ENCODE peak calls at places on chromosomes 13 and 19, in seven cellular contexts. E is Peyer's patch, L is body of pancreas, G is AG10803, W is choroid plexus epithelial cell, F is esophagus squamous epithelium, I is kidney. B is an unnamed sample.

GRCh38 chr13:46721054-46721453 is 75.9 kb downstream of the ESD start:
- DNase-seq in W (peak), F (no peak), I (no peak), E (no peak), G (peak), L (peak), B (no peak)

GRCh38 chr13:78604782-78605611 is 1.6 kb upstream of the POU4F1 start:
- DNase-seq in L (no peak), I (no peak), E (no peak), F (no peak), G (no peak), W (no peak), B (no peak)

GRCh38 chr13:80214521-80214941 is 126.4 kb downstream of the SPRY2 start:
- DNase-seq in E (no peak), G (peak), F (no peak), W (peak), I (no peak), L (no peak), B (no peak)

GRCh38 chr19:4503224-4504170 is 14.8 kb downstream of the PLIN4 start:
- DNase-seq in W (no peak), I (no peak), E (no peak), L (no peak), F (no peak), G (no peak), B (no peak)

GRCh38 chr19:56751078-56751489 is 79.5 kb upstream of the ZNF835 start:
- DNase-seq in W (no peak), I (no peak), E (no peak), F (no peak), L (peak), G (no peak), B (no peak)

GRCh38 chr13:50843256-50844043 is at the start of gene DLEU7:
- DNase-seq in W (no peak), I (peak), L (peak), E (no peak), G (no peak), F (no peak), B (no peak)

GRCh38 chr13:65656740-65657329 is 1573.3 kb downstream of the PCDH9 start:
- DNase-seq in F (no peak), I (no peak), W (peak), G (peak), L (no peak), E (no peak), B (no peak)

GRCh38 chr19:16190198-16190597 is 5.0 kb downstream of the FAM32A start:
- DNase-seq in I (peak), E (no peak), F (no peak), W (no peak), L (no peak), G (no peak), B (no peak)

GRCh38 chr19:57321746-57322145 is 1.5 kb downstream of the ZNF543 start:
- DNase-seq in G (no peak), F (no peak), I (no peak), E (no peak), W (no peak), L (no peak), B (no peak)

GRCh38 chr19:5250127-5250659 is 90.4 kb downstream of the PTPRS start:
- DNase-seq in F (no peak), G (no peak), L (peak), I (no peak), W (no peak), E (no peak), B (peak)

GRCh38 chr13:42215578-42216421 is 56.2 kb upstream of the AKAP11 start:
- DNase-seq in G (peak), W (peak), L (peak), F (no peak), I (no peak), E (no peak), B (no peak)

DNA sequence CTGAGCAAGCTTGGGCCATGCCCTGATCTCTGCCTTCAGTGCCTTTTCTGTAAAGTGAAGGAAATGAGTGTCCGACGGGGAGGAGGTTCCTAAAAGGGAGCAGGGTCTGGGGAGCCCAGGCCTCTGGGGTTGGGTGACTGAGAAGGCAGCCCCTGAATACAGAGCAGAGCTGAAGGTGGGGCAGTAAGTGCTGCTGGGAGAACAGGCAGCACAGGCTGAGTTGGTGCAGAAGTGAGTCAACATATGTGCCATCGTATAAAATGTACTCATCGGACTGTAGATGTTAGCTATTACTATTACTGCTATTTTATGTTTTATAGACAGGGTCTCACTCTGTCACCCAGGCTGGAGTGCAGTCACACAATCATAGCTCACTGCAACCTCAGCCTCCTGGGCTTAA is 1.0 kb upstream of the HAMP start:
- DNase-seq in W (no peak), I (no peak), F (no peak), L (no peak), E (no peak), G (no peak), B (no peak)
- TF ChIP-seq CTCF in W (no peak), I (no peak), F (no peak), L (no peak), E (no peak), G (no peak), B (no peak)

DNA sequence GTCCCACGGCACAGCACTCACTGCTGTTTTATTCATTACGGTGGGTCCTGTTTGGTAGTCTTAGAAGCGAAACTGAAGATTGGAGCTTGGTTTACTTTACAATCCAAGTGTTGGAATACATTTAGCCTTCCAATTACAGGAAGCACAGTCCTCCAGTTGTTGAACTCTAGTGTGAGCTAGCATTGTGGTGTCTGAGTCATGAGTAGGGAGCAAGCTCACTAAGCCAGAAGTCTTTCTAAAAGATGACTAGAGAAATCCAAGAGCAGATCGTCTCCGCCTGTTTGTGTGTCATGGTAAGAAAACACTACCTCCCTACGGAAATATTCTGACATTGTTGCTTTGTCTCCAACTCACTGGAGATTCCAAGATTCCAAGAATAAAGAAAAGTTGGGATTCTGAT is 10.1 kb upstream of the SHISA2 start:
- DNase-seq in L (no peak), F (no peak), E (no peak), W (peak), I (no peak), G (peak), B (no peak)
- TF ChIP-seq CTCF in L (no peak), F (no peak), E (no peak), W (peak), I (no peak), G (no peak), B (no peak)

GRCh38 chr13:38914070-38914469 is 76.6 kb downstream of the STOML3 start:
- DNase-seq in L (peak), W (no peak), I (no peak), F (no peak), E (no peak), G (no peak), B (no peak)
- TF ChIP-seq CTCF in L (no peak), W (no peak), I (no peak), F (no peak), E (no peak), G (no peak), B (no peak)

GRCh38 chr13:45700971-45701900 is 884 bp upstream of the CBY2 start:
- DNase-seq in I (no peak), E (no peak), W (no peak), F (no peak), L (no peak), G (no peak), B (no peak)
- TF ChIP-seq CTCF in I (no peak), E (no peak), W (no peak), F (no peak), L (no peak), G (no peak), B (no peak)

DNA sequence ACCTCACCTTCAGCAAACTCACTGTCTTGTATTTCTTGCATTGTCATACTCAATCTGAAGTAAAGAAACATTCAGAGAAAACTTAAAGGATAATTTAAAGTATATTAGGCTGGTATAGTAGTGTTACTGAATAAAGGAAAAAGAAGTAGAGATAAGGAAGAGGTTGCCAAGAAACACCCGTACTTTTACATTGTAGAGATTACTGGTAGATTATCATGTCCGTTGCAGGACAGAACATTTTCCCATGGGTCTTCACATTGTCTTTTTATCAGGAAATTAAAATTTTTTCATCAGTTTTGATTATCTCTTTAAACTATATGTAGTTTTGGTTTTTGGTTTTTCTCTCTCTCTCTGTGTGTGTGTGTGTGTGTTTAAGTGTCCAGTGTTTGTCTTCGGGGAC is 19.9 kb upstream of the GPR183 start:
- DNase-seq in I (no peak), F (no peak), W (no peak), L (no peak), G (no peak), E (no peak), B (no peak)
- TF ChIP-seq CTCF in I (no peak), F (no peak), W (no peak), L (no peak), G (no peak), E (no peak), B (no peak)

DNA sequence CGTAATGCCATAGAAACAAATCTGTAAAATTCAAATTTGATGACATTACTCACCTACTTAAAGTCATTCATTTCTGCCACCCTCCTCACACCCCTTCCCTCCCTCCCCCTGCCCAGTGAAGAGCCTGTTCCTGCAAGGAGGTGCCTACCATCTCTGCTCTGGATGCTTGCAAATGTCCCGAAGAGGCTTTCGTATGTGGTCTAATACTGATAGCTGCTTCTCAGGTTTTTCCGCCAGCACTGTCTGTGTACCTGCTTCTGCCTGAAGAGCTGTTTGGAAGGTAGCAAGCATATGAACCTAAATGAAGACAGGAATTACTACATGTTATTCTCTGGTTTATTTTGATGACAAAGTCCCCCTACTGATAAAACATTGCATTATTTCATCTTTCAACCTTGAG is 57.1 kb downstream of the GPALPP1 start:
- DNase-seq in L (no peak), E (no peak), I (no peak), W (no peak), G (no peak), F (no peak), B (no peak)
- TF ChIP-seq CTCF in L (no peak), E (no peak), I (no peak), W (no peak), G (no peak), F (no peak), B (no peak)

GRCh38 chr19:7718668-7719067 is 13.2 kb downstream of the CLEC4G start:
- DNase-seq in E (no peak), L (peak), I (no peak), W (no peak), G (no peak), F (no peak), B (no peak)
- TF ChIP-seq CTCF in E (no peak), L (no peak), I (no peak), W (no peak), G (no peak), F (no peak), B (no peak)

GRCh38 chr13:100597253-100597652 is 8.7 kb upstream of the GGACT start:
- DNase-seq in F (no peak), L (no peak), G (peak), E (no peak), W (peak), I (no peak), B (no peak)

GRCh38 chr13:100596516-100596915 is 7.9 kb upstream of the GGACT start:
- DNase-seq in I (no peak), G (no peak), F (no peak), W (no peak), L (no peak), E (no peak), B (no peak)

GRCh38 chr13:100594255-100594654 is 5.7 kb upstream of the GGACT start:
- DNase-seq in F (no peak), I (no peak), G (no peak), L (no peak), W (no peak), E (no peak), B (no peak)

GRCh38 chr13:100589178-100589725 is 663 bp upstream of the GGACT start:
- DNase-seq in W (no peak), G (no peak), L (no peak), I (no peak), F (no peak), E (no peak), B (no peak)

DNA sequence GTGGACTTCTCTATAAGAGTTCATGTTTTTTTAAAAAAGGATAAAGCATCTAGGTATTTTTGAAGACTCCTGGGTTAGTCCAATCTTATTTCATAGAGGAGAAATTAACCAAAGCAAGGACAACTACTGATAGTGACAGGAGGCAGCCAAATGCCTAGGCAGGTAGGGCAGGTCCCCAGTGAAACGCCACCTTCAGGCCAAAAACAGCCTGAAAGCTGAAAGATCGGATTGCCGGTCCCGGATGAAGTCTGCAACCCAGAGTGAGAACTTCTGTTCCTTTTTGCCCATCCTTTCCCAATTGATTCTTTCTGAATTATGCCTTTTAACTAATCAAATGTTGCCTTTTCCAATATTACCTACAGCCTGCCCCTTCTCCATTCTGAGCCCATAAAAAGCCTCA is 6.1 kb upstream of the GGACT start:
- DNase-seq in I (no peak), G (no peak), E (no peak), F (no peak), L (peak), W (no peak), B (no peak)
- TF ChIP-seq CTCF in I (peak), G (no peak), E (no peak), F (peak), L (peak), W (peak), B (no peak)

GRCh38 chr13:31947105-31947504 is 84.5 kb upstream of the FRY start:
- DNase-seq in G (peak), L (peak), F (no peak), W (no peak), I (no peak), E (no peak), B (no peak)
- TF ChIP-seq CTCF in G (peak), L (peak), F (no peak), W (no peak), I (peak), E (no peak), B (no peak)